ENCODE peak calls at places on chromosomes 11 and 22, in five cellular contexts. One of them, this sample, is unnamed.

GRCh38 chr11:1375161-1375954 is 14.4 kb upstream of the BRSK2 start:
- DNase-seq in stomach: no peak
- DNase-seq in BJ: no peak
- DNase-seq in lower lobe of right lung: no peak
- DNase-seq in psoas muscle: no peak
- DNase-seq in this sample: no peak

GRCh38 chr22:49869091-49869830 is 15.6 kb downstream of the ZBED4 start:
- DNase-seq in stomach: no peak
- DNase-seq in BJ: no peak
- DNase-seq in lower lobe of right lung: no peak
- DNase-seq in psoas muscle: no peak
- DNase-seq in this sample: no peak

GRCh38 chr11:44067266-44067665 is 1.2 kb downstream of the ACCS start:
- DNase-seq in stomach: no peak
- DNase-seq in BJ: no peak
- DNase-seq in lower lobe of right lung: no peak
- DNase-seq in psoas muscle: no peak
- DNase-seq in this sample: no peak

GRCh38 chr11:119236490-119236889 is 30.4 kb downstream of the CBL start:
- DNase-seq in stomach: no peak
- DNase-seq in BJ: no peak
- DNase-seq in lower lobe of right lung: no peak
- DNase-seq in psoas muscle: no peak
- DNase-seq in this sample: no peak

GRCh38 chr11:45319077-45319476 is 32.9 kb upstream of the SYT13 start:
- DNase-seq in stomach: no peak
- DNase-seq in BJ: no peak
- DNase-seq in lower lobe of right lung: no peak
- DNase-seq in psoas muscle: no peak
- DNase-seq in this sample: no peak

GRCh38 chr22:19195796-19196731 is 17.5 kb upstream of the SLC25A1 start:
- DNase-seq in stomach: no peak
- DNase-seq in BJ: no peak
- DNase-seq in lower lobe of right lung: no peak
- DNase-seq in psoas muscle: no peak
- DNase-seq in this sample: no peak

GRCh38 chr11:95569207-95569606 is 220.4 kb downstream of the FAM76B start:
- DNase-seq in stomach: no peak
- DNase-seq in BJ: no peak
- DNase-seq in lower lobe of right lung: no peak
- DNase-seq in psoas muscle: no peak
- DNase-seq in this sample: no peak

GRCh38 chr11:68099474-68100405 is 21.4 kb downstream of the CHKA start:
- DNase-seq in stomach: peak; percentile 95
- DNase-seq in BJ: no peak
- DNase-seq in lower lobe of right lung: peak; percentile 79
- DNase-seq in psoas muscle: no peak
- DNase-seq in this sample: peak; percentile 82

GRCh38 chr22:41920271-41920976 is 5.5 kb upstream of the SHISA8 start:
- DNase-seq in stomach: no peak
- DNase-seq in BJ: no peak
- DNase-seq in lower lobe of right lung: no peak
- DNase-seq in psoas muscle: no peak
- DNase-seq in this sample: no peak

GRCh38 chr11:12167098-12167999 is 57.0 kb downstream of the MICAL2 start:
- DNase-seq in stomach: no peak
- DNase-seq in BJ: peak; percentile 71
- DNase-seq in lower lobe of right lung: no peak
- DNase-seq in psoas muscle: no peak
- DNase-seq in this sample: no peak

GRCh38 chr22:49668402-49668801 is 159.3 kb downstream of the BRD1 start:
- DNase-seq in stomach: no peak
- DNase-seq in BJ: no peak
- DNase-seq in lower lobe of right lung: peak; percentile 38
- DNase-seq in psoas muscle: no peak
- DNase-seq in this sample: no peak

GRCh38 chr11:72191961-72192381 is at the start of gene FOLR1:
- DNase-seq in stomach: no peak
- DNase-seq in BJ: no peak
- DNase-seq in lower lobe of right lung: peak; percentile 75
- DNase-seq in psoas muscle: no peak
- DNase-seq in this sample: no peak

GRCh38 chr11:34345012-34345804 is 12.6 kb downstream of the ABTB2 start:
- DNase-seq in stomach: peak; percentile 49
- DNase-seq in BJ: peak; percentile 88
- DNase-seq in lower lobe of right lung: no peak
- DNase-seq in psoas muscle: peak; percentile 49
- DNase-seq in this sample: peak; percentile 63

GRCh38 chr11:11826260-11826659 is 15.5 kb upstream of the USP47 start:
- DNase-seq in stomach: no peak
- DNase-seq in BJ: no peak
- DNase-seq in lower lobe of right lung: no peak
- DNase-seq in psoas muscle: no peak
- DNase-seq in this sample: no peak

GRCh38 chr11:115304774-115305472 is 199.3 kb downstream of the CADM1 start:
- DNase-seq in stomach: no peak
- DNase-seq in BJ: no peak
- DNase-seq in lower lobe of right lung: no peak
- DNase-seq in psoas muscle: no peak
- DNase-seq in this sample: no peak

GRCh38 chr11:67355023-67355793 is 1.9 kb upstream of the POLD4 start:
- DNase-seq in stomach: no peak
- DNase-seq in BJ: no peak
- DNase-seq in lower lobe of right lung: no peak
- DNase-seq in psoas muscle: no peak
- DNase-seq in this sample: peak; percentile 59

DNA sequence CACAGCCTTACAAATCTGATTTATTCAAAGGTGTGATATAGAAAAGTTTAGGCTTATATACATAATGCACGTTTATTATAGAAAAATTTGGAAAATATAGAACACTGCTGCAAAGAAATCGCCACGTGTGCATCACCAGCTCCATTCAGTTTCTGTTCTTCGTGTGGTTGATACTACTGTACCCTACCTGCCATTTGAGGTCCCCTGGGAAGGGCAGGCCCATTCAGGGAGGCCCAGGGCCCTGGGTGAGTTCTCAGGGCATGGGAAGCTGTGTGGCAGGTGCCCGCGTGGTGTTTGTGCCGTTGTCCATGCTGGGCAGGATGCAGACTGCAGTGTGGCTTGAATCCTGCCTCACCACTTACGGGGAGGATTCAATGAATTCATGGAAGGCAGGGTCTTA is 60.8 kb downstream of the TBC1D22A start:
- DNase-seq in stomach: no peak
- DNase-seq in BJ: no peak
- DNase-seq in lower lobe of right lung: no peak
- DNase-seq in psoas muscle: no peak
- DNase-seq in this sample: no peak
- H3K36me3 ChIP-seq in stomach: peaks cover 4% of the 10 kb centered on the region
- H3K36me3 ChIP-seq in BJ: no peaks in the 10 kb centered on the region
- H3K36me3 ChIP-seq in lower lobe of right lung: peaks cover 13% of the 10 kb centered on the region
- H3K36me3 ChIP-seq in psoas muscle: no peaks in the 10 kb centered on the region
- H3K36me3 ChIP-seq in this sample: no peaks in the 10 kb centered on the region

GRCh38 chr11:101583180-101584128 is at the start of gene TRPC6:
- DNase-seq in stomach: no peak
- DNase-seq in BJ: no peak
- DNase-seq in lower lobe of right lung: peak; percentile 43
- DNase-seq in psoas muscle: no peak
- DNase-seq in this sample: peak; percentile 63
- H3K4me3 ChIP-seq in stomach: peak within 1 kb of the TSS; percentile 56
- H3K4me3 ChIP-seq in BJ: peak within 1 kb of the TSS; percentile 43
- H3K4me3 ChIP-seq in lower lobe of right lung: peak within 1 kb of the TSS; percentile 57
- H3K4me3 ChIP-seq in psoas muscle: peak within 1 kb of the TSS; percentile 58
- H3K4me3 ChIP-seq in this sample: peak within 1 kb of the TSS; percentile 39

GRCh38 chr11:77672276-77672675 is 34.7 kb upstream of the CLNS1A start:
- DNase-seq in stomach: no peak
- DNase-seq in BJ: peak; percentile 89
- DNase-seq in lower lobe of right lung: no peak
- DNase-seq in psoas muscle: no peak
- DNase-seq in this sample: peak; percentile 46

GRCh38 chr11:77669848-77670511 is 32.4 kb upstream of the CLNS1A start:
- DNase-seq in stomach: no peak
- DNase-seq in BJ: no peak
- DNase-seq in lower lobe of right lung: no peak
- DNase-seq in psoas muscle: no peak
- DNase-seq in this sample: no peak

GRCh38 chr11:77665240-77665965 is 27.8 kb upstream of the CLNS1A start:
- DNase-seq in stomach: no peak
- DNase-seq in BJ: no peak
- DNase-seq in lower lobe of right lung: no peak
- DNase-seq in psoas muscle: no peak
- DNase-seq in this sample: no peak

DNA sequence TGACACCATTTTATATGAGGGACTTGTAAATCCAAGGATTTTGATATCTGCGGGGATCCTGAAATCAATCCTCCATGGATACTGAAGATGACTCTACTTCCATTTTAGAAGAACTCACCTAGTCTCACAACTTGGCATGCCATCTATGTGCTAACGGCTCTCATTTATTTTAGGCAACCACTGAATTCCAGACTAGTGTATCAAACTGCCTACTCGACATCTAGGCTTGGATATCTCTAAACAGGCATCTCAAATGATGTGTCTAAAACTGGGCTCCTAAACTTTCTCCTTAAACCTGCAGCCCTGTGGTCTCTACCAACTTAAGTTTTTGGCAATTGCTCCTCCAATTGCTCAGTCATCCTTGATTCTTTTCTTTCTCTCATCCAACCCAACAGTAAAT is 31.2 kb upstream of the CLNS1A start:
- DNase-seq in stomach: no peak
- DNase-seq in BJ: no peak
- DNase-seq in lower lobe of right lung: no peak
- DNase-seq in psoas muscle: no peak
- DNase-seq in this sample: no peak
- H3K36me3 ChIP-seq in stomach: peaks cover 37% of the 10 kb centered on the region
- H3K36me3 ChIP-seq in BJ: peaks cover 5% of the 10 kb centered on the region
- H3K36me3 ChIP-seq in lower lobe of right lung: peaks cover 88% of the 10 kb centered on the region
- H3K36me3 ChIP-seq in psoas muscle: peaks cover 2% of the 10 kb centered on the region
- H3K36me3 ChIP-seq in this sample: peaks cover 4% of the 10 kb centered on the region

DNA sequence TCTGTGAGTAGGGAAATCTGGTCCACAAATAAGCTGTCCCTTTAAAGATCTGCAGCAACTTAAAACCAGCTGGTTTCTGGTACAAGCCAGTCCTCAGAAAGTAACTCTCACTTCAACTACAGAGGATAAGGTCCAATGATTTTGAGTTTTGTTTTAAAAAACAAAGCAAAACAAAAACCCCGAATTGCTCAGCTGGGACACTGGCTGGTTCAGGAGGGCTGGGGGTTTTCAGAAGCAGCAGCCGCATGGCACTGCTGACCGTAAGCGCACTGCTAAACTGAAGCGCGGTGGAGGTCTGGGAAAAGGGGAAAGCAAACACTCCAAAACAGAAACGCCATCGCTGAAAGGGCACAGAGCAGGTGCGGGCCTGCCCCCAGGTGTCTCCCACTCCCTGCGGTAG is 59.7 kb downstream of the MICAL3 start:
- DNase-seq in stomach: no peak
- DNase-seq in BJ: no peak
- DNase-seq in lower lobe of right lung: no peak
- DNase-seq in psoas muscle: no peak
- DNase-seq in this sample: no peak
- H3K4me3 ChIP-seq in stomach: no peak overlapping the region
- H3K4me3 ChIP-seq in BJ: no peak overlapping the region
- H3K4me3 ChIP-seq in lower lobe of right lung: no peak overlapping the region
- H3K4me3 ChIP-seq in psoas muscle: no peak overlapping the region
- H3K4me3 ChIP-seq in this sample: no peak overlapping the region

GRCh38 chr11:65718964-65719492 is 1.6 kb downstream of the RNASEH2C start:
- DNase-seq in stomach: peak; percentile 43
- DNase-seq in BJ: no peak
- DNase-seq in lower lobe of right lung: no peak
- DNase-seq in psoas muscle: peak; percentile 44
- DNase-seq in this sample: peak; percentile 74
- H3K36me3 ChIP-seq in stomach: peaks cover 41% of the 10 kb centered on the region
- H3K36me3 ChIP-seq in BJ: peaks cover 34% of the 10 kb centered on the region
- H3K36me3 ChIP-seq in lower lobe of right lung: peaks cover 57% of the 10 kb centered on the region
- H3K36me3 ChIP-seq in psoas muscle: peaks cover 17% of the 10 kb centered on the region
- H3K36me3 ChIP-seq in this sample: peaks cover 11% of the 10 kb centered on the region

GRCh38 chr22:46055176-46055850 is 78.4 kb upstream of the WNT7B start:
- DNase-seq in stomach: peak; percentile 72
- DNase-seq in BJ: no peak
- DNase-seq in lower lobe of right lung: peak; percentile 68
- DNase-seq in psoas muscle: peak; percentile 50
- DNase-seq in this sample: peak; percentile 53
- H3K4me3 ChIP-seq in stomach: peak overlapping the region; percentile 68
- H3K4me3 ChIP-seq in BJ: peak overlapping the region; percentile 62
- H3K4me3 ChIP-seq in lower lobe of right lung: peak overlapping the region; percentile 87
- H3K4me3 ChIP-seq in psoas muscle: peak overlapping the region; percentile 86
- H3K4me3 ChIP-seq in this sample: no peak overlapping the region

DNA sequence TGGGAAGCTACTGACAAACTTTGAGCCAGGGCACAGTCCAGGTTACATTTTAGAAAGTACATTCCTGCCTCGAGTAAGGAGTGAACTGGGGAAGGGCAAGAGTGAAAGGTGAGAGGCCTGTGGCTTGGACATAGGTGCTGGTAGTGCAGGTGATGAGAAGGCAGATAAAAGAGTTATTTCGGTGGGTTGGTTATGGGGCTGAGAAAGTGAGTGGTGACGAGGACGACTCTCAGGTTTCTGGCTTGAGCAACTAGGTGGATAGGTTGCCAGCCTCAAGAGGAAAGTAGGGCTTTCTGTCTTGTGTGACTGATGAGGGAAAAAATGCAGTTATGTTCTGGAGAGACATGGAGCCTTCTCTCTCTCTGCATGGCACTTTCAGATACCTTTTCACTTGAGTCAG is 3.7 kb downstream of the POLR2F start:
- DNase-seq in stomach: no peak
- DNase-seq in BJ: no peak
- DNase-seq in lower lobe of right lung: no peak
- DNase-seq in psoas muscle: no peak
- DNase-seq in this sample: no peak
- H3K36me3 ChIP-seq in stomach: peaks cover 47% of the 10 kb centered on the region
- H3K36me3 ChIP-seq in BJ: peaks cover 19% of the 10 kb centered on the region
- H3K36me3 ChIP-seq in lower lobe of right lung: peaks cover 59% of the 10 kb centered on the region
- H3K36me3 ChIP-seq in psoas muscle: peaks cover 8% of the 10 kb centered on the region
- H3K36me3 ChIP-seq in this sample: peaks cover under 1% of the 10 kb centered on the region

GRCh38 chr11:103898577-103899336 is 137.7 kb upstream of the DDI1 start:
- DNase-seq in stomach: no peak
- DNase-seq in BJ: no peak
- DNase-seq in lower lobe of right lung: no peak
- DNase-seq in psoas muscle: no peak
- DNase-seq in this sample: no peak

GRCh38 chr11:103894673-103895072 is 141.8 kb upstream of the DDI1 start:
- DNase-seq in stomach: no peak
- DNase-seq in BJ: no peak
- DNase-seq in lower lobe of right lung: no peak
- DNase-seq in psoas muscle: no peak
- DNase-seq in this sample: no peak

GRCh38 chr11:103901656-103902055 is 134.8 kb upstream of the DDI1 start:
- DNase-seq in stomach: no peak
- DNase-seq in BJ: no peak
- DNase-seq in lower lobe of right lung: no peak
- DNase-seq in psoas muscle: no peak
- DNase-seq in this sample: no peak

GRCh38 chr11:103897156-103897555 is 139.3 kb upstream of the DDI1 start:
- DNase-seq in stomach: no peak
- DNase-seq in BJ: no peak
- DNase-seq in lower lobe of right lung: no peak
- DNase-seq in psoas muscle: no peak
- DNase-seq in this sample: no peak

DNA sequence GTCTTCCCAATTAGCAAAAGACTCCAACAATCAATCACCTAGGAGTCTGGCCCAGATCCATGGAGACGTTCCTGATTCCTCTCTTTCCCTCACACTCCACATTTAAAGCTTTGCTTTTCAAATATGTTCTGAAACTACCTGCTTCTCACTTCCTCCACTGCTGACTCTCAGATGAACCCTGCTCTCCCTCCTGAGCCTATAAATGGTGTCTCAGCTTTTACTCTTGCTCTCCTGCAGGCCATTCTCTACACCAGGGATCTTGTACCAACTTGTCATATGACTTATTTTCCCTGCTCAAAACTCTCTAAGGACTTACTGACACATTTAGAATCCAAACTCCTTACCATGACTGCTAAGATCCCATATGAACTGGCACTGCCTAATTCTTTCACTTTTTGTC is 138.4 kb upstream of the DDI1 start:
- DNase-seq in stomach: no peak
- DNase-seq in BJ: no peak
- DNase-seq in lower lobe of right lung: no peak
- DNase-seq in psoas muscle: no peak
- DNase-seq in this sample: no peak
- H3K4me3 ChIP-seq in stomach: no peak overlapping the region
- H3K4me3 ChIP-seq in BJ: no peak overlapping the region
- H3K4me3 ChIP-seq in lower lobe of right lung: no peak overlapping the region
- H3K4me3 ChIP-seq in psoas muscle: no peak overlapping the region
- H3K4me3 ChIP-seq in this sample: no peak overlapping the region